ENCODE peak calls at places on chromosomes 13 and 19, in four cellular contexts. Z is GM10248, T is mammary epithelial cell, C is Peyer's patch. D is an unnamed sample.

GRCh38 chr13:99386495-99386894 is 79.3 kb upstream of the GPR183 start:
- DNase-seq in Z (no peak), T (no peak), C (no peak), D (peak)

GRCh38 chr19:6039541-6040225 is 61.7 kb upstream of the RANBP3 start:
- DNase-seq in Z (no peak), T (no peak), C (no peak), D (peak)

GRCh38 chr19:36027696-36028095 is 5.0 kb downstream of the CLIP3 start:
- DNase-seq in Z (no peak), T (no peak), C (no peak), D (no peak)

GRCh38 chr19:32168111-32168510 is 177.3 kb upstream of the ZNF507 start:
- DNase-seq in Z (no peak), T (no peak), C (no peak), D (peak)

GRCh38 chr19:28482221-28482620 is 730.7 kb downstream of the UQCRFS1 start:
- DNase-seq in Z (no peak), T (peak), C (no peak), D (no peak)

GRCh38 chr19:2315818-2316353 is 7.9 kb upstream of the LINGO3 start:
- DNase-seq in Z (peak), T (no peak), C (peak), D (peak)

GRCh38 chr19:47369923-47370625 is 21.0 kb downstream of the DHX34 start:
- DNase-seq in Z (no peak), T (no peak), C (no peak), D (no peak)

GRCh38 chr13:92967923-92968322 is 258.7 kb upstream of the GPC6 start:
- DNase-seq in Z (no peak), T (peak), C (no peak), D (no peak)

GRCh38 chr13:20190481-20191310 is 2.0 kb downstream of the GJB2 start:
- DNase-seq in Z (no peak), T (peak), C (no peak), D (no peak)

GRCh38 chr19:31533114-31533513 is 183.9 kb upstream of the TSHZ3 start:
- DNase-seq in Z (no peak), T (no peak), C (no peak), D (peak)

DNA sequence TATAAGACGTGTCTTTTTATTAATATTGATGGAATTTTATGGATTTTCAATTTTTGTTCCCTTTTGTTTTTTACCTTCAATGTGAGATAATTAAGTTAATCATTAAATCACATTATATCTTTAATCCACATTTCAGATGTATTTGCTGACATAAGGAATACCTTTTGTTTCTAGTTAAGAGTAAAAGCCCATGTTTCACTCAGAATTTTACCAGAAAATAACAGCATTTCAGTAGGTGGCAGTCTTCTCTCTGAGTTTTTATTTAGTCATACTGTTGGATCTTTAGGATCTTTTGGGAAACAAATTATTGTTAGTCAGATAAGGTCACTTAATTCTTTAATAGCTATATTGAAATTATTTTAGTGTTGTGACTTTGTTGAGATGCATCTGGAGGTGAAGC is 67.9 kb downstream of the NDFIP2 start:
- DNase-seq in Z (no peak), T (peak), C (no peak), D (no peak)
- TF ChIP-seq CTCF in Z (no peak), T (peak), C (no peak), D (peak)

GRCh38 chr19:40659566-40659965 is 30.9 kb downstream of the NUMBL start:
- DNase-seq in Z (no peak), T (no peak), C (no peak), D (no peak)

GRCh38 chr19:40661616-40662015 is 28.8 kb downstream of the NUMBL start:
- DNase-seq in Z (no peak), T (no peak), C (no peak), D (no peak)

GRCh38 chr19:40663712-40664692 is 26.4 kb downstream of the NUMBL start:
- DNase-seq in Z (peak), T (no peak), C (no peak), D (no peak)

GRCh38 chr19:40666803-40667438 is 23.5 kb downstream of the NUMBL start:
- DNase-seq in Z (no peak), T (no peak), C (no peak), D (no peak)

GRCh38 chr19:40662925-40663711 is 27.3 kb downstream of the NUMBL start:
- DNase-seq in Z (peak), T (peak), C (peak), D (peak)
- TF ChIP-seq CTCF in Z (peak), T (no peak), C (peak), D (peak)

DNA sequence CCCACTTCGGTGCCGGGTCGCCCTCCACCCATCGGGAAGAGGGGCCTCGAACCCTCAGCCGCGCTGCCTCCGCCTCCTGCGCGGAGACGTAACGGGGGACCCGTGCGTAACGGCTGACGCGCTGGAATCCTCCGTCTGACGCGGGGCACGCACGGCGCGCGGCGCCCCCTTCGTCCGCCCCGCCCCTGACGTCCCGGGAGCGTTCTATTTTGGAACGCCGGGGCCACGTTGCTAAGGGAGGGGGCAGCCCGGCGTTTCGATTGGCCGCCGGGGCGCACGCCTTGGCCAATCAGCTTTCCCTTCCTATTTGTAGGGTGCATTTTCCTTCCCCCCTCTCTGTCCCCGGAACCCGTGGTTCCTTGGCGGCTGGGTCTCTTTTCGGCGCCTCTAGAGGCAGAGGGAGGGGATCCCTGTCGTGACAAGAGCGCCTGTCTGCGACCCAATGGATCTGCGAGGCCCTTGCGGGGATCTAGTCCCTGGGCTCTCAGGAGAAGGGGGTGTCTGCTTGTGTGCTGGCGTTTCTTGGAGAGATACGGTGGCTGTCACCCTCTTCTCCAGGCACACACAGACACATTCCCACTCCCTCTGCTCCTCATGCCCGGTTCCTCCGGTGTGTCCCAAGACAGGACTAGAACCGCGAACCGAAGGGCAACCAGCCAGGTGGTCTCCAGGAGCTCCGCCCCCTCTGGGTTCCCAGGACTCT is 1.5 kb downstream of the FOSB start:
- DNase-seq in Z (peak), T (peak), C (peak), D (peak)
- TF ChIP-seq CTCF in Z (no peak), T (no peak), C (no peak), D (no peak)

GRCh38 chr19:56836059-56836458 is 4.5 kb downstream of the PEG3 start:
- DNase-seq in Z (no peak), T (no peak), C (no peak), D (no peak)

GRCh38 chr19:56837004-56837403 is 3.5 kb downstream of the PEG3 start:
- DNase-seq in Z (no peak), T (no peak), C (no peak), D (no peak)

GRCh38 chr19:56838680-56838929 is 1.9 kb downstream of the PEG3 start:
- DNase-seq in Z (no peak), T (no peak), C (no peak), D (no peak)

GRCh38 chr19:56837892-56838679 is 2.4 kb downstream of the PEG3 start:
- DNase-seq in Z (no peak), T (peak), C (no peak), D (no peak)

DNA sequence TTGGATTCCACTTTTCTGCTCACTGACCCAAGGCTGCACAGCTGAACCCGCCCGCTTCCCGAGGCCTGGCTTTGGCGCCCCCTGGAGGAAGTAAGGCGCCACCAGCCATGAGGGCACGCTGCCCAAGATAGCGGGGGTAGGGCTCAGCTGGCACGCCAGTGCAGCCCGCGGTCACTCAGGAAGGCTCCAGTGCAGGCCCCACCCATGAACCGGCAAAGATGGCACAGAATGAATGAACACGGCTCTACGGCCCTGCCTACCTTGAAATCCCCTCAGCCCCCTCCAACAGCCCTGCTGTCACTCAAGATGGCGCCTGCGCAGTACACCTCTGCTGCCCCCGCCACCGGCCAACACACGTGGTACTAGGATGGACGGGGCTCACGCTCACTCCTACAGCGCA is 3.0 kb downstream of the PEG3 start:
- DNase-seq in Z (no peak), T (peak), C (no peak), D (no peak)
- TF ChIP-seq CTCF in Z (no peak), T (no peak), C (no peak), D (no peak)

GRCh38 chr19:37466798-37467607 is at the start of gene ZNF569:
- DNase-seq in Z (peak), T (peak), C (peak), D (peak)
- TF ChIP-seq CTCF in Z (no peak), T (no peak), C (no peak), D (no peak)

DNA sequence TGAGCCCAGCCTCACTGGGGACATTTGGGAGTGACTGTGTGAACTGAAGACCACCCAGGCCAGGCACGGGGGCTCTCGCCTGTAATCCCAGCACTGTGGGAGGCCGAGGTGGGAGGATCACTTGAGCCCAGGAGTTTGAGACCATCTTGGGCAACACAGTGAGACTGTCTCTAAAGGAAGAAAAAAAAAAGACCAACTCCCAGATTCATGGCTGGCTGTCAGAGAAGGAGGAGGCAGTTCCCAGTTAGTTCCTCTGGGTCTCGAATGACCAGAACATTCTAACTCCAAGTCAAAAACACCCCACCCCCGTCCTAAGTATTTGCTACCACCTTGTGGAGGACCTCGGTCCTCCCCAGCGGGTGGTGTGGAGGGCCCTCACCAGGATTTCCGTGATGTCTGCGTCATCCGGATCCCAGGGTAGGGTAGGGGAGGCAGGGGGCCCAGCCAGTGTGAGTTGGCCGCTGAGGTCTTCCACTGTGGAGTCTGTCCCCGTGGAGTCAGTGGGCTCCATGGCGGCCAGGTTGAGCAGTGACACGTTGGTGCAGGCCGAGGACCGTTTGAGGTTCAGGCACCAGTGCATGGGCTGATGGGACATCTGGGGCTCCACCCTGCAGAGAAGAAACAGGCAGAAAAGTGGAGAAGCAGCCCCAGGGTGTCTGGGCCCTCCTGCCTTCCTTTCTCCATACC is 1.3 kb downstream of the TSKS start:
- DNase-seq in Z (no peak), T (no peak), C (no peak), D (no peak)
- TF ChIP-seq CTCF in Z (no peak), T (no peak), C (no peak), D (no peak)

DNA sequence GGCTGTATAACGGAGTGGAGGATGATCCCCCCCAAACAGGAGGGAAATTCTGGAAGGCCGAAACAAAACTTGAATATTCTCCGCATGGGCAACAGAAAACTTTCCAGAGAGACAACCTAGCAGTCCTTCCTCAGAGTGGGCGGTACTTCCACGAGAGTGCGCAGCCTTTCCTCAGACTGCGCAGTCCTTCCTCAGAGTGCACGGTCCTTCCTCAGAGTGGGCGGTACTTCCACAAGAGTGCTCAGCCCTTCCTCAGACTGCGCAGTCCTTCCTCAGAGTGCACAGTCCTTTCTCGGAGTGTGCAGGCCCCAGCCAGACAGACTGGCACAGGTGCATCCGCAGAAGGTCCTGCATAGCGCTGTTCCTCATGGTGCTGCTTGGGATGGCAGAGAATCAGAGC is 12.7 kb upstream of the GALP start:
- DNase-seq in Z (no peak), T (no peak), C (no peak), D (no peak)
- TF ChIP-seq CTCF in Z (no peak), T (no peak), C (no peak), D (no peak)

GRCh38 chr19:56710437-56710836 is 38.9 kb upstream of the ZNF835 start:
- DNase-seq in Z (no peak), T (no peak), C (no peak), D (no peak)
- TF ChIP-seq CTCF in Z (no peak), T (no peak), C (no peak), D (no peak)